ENCODE peak calls at places on chromosome 21, in four cellular contexts. X, S, Q and J are unnamed samples.

GRCh38 chr21:14901482-14901958 is 163.3 kb downstream of the NRIP1 start:
- DNase-seq in Q (no peak), X (no peak), S (no peak), J (no peak)

GRCh38 chr21:46188226-46189212 is 4.3 kb upstream of the SPATC1L start:
- DNase-seq in S (peak; percentile 92), X (peak; percentile 55), Q (no peak), J (no peak)

GRCh38 chr21:27365394-27365793 is 398.5 kb upstream of the ADAMTS5 start:
- DNase-seq in X (no peak), S (no peak), Q (no peak), J (no peak)

GRCh38 chr21:44874240-44874496 is 678 bp upstream of the PTTG1IP start:
- DNase-seq in Q (no peak), X (no peak), S (no peak), J (no peak)

GRCh38 chr21:46118305-46118870 is 20.5 kb downstream of the COL6A2 start:
- DNase-seq in X (no peak), Q (no peak), S (no peak), J (peak; percentile 5)

GRCh38 chr21:33069994-33070811 is at the start of gene OLIG1:
- DNase-seq in Q (no peak), X (no peak), S (no peak), J (peak; percentile 82)

GRCh38 chr21:21268061-21268471 is 269.9 kb downstream of the NCAM2 start:
- DNase-seq in S (no peak), X (no peak), Q (no peak), J (no peak)

GRCh38 chr21:39908265-39908923 is 41.2 kb downstream of the PCP4 start:
- DNase-seq in S (peak; percentile 16), X (no peak), Q (no peak), J (peak; percentile 36)

GRCh38 chr21:46554431-46555224 is 50.3 kb downstream of the S100B start:
- DNase-seq in Q (no peak), X (no peak), S (no peak), J (no peak)

GRCh38 chr21:17396948-17397347 is 115.9 kb upstream of the CXADR start:
- DNase-seq in X (no peak), Q (no peak), S (no peak), J (no peak)

GRCh38 chr21:46155514-46156377 is at the start of gene FTCD:
- DNase-seq in S (no peak), X (peak; percentile 72), Q (no peak), J (no peak)

GRCh38 chr21:46425566-46425965 is 33.1 kb upstream of the DIP2A start:
- DNase-seq in Q (no peak), S (no peak), X (no peak), J (no peak)

GRCh38 chr21:20452935-20453334 is 545.3 kb upstream of the NCAM2 start:
- DNase-seq in S (no peak), X (no peak), Q (no peak), J (no peak)

GRCh38 chr21:46220275-46220810 is 8.2 kb downstream of the LSS start:
- DNase-seq in S (no peak), X (no peak), Q (no peak), J (no peak)

GRCh38 chr21:17796037-17796403 is 23.1 kb downstream of the C21orf91 start:
- DNase-seq in S (no peak), Q (no peak), X (peak; percentile 25), J (no peak)

GRCh38 chr21:39484711-39485264 is 33.0 kb downstream of the SH3BGR start:
- DNase-seq in X (no peak), Q (no peak), S (no peak), J (no peak)

GRCh38 chr21:23811802-23812201 is 1795.5 kb downstream of the MRPL39 start:
- DNase-seq in Q (no peak), X (no peak), S (no peak), J (no peak)

GRCh38 chr21:32624726-32625125 is 12.5 kb upstream of the CFAP298 start:
- DNase-seq in X (no peak), S (peak; percentile 61), Q (no peak), J (no peak)

GRCh38 chr21:45507888-45508508 is 34.2 kb downstream of the SLC19A1 start:
- DNase-seq in Q (no peak), X (no peak), S (no peak), J (no peak)

GRCh38 chr21:42844411-42845113 is 34.8 kb downstream of the WDR4 start:
- DNase-seq in S (no peak), Q (no peak), X (no peak), J (peak; percentile 9)

GRCh38 chr21:44539031-44539430 is 964 bp downstream of the KRTAP10-1 start:
- DNase-seq in Q (no peak), S (no peak), X (no peak), J (no peak)

GRCh38 chr21:38438476-38438893 is 59.8 kb downstream of the ERG start:
- DNase-seq in S (no peak), X (no peak), Q (no peak), J (no peak)

GRCh38 chr21:35540950-35541632 is 492.0 kb upstream of the RUNX1 start:
- DNase-seq in X (no peak), S (no peak), Q (no peak), J (no peak)

GRCh38 chr21:46634966-46635323 is 529 bp upstream of the PRMT2 start:
- DNase-seq in S (peak; percentile 90), X (peak; percentile 70), Q (peak; percentile 16), J (peak; percentile 61)

GRCh38 chr21:44421901-44422840 is 33.1 kb upstream of the LRRC3 start:
- DNase-seq in Q (no peak), X (no peak), S (no peak), J (no peak)

GRCh38 chr21:20639026-20639425 is 359.2 kb upstream of the NCAM2 start:
- DNase-seq in S (no peak), Q (no peak), X (no peak), J (no peak)

GRCh38 chr21:45306832-45307571 is 19.3 kb upstream of the POFUT2 start:
- DNase-seq in Q (no peak), X (peak; percentile 75), S (peak; percentile 59), J (peak; percentile 9)

GRCh38 chr21:39009587-39010225 is 173.5 kb downstream of the PSMG1 start:
- DNase-seq in S (no peak), Q (no peak), X (no peak), J (no peak)

DNA sequence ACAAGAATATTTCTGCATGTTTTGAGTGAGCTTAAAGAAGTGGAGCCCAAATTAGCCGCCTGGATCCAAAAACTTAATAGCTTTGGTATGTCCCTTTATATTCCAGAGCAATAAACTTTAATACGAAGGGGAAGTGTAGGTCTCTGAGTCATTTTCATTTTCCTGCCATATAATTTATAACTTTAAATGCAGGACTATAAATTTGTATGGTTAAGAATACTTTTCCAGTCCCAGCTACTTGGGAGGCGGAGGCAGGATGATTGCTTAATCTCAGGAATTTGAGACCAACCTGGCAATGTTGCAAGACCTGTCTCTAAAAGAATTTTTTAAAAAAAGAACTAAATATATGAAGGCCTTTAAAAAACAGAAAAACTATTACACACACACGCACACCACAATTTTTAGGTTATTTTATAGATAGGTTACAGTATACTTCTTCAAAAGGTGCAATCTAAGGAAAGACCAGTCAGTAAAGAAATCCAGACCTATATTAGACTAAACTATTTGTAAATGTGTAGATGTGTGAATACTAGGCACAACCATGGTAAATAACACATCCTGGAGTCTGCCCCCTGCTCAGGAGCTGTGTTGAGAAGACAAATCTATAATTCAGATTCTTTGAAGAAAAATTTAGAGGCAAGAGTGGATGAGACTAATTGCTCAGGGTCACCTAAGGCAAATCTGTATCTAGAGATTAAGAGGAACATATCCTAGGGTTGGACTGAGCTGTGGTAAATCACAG is 80.3 kb downstream of the TTC3 start:
- DNase-seq in Q (no peak), X (peak; percentile 36), S (no peak), J (no peak)
- TF ChIP-seq NR2C2 in Q (no peak), X (no peak), S (no peak), J (no peak)

DNA sequence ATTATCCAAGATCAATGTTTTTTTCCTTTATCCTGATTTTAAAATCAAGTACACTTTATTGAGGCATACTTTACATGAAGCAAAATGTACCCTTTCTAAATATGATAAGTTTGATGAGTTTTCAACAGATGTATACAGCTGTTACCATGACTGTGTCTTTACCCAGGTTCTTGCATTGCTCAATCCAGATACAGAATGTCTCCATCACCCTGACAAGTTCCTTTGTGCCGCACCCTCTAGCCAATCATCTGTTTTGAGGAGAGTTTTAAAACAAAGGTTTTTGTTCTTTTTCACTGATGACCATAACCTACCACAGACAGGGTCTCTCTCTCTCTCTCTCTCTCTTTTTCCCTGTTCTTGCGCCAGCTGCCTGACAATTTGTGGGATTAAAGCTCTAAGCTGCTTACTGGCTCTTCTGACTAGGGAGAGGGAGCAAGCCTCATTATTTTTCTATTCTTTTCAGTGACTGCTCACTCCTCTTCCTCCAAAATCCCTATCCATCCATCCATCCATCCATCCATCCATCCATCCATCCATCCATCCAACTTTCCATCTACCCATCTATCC is 1.2 kb upstream of the KCNE1 start:
- DNase-seq in X (no peak), S (no peak), Q (no peak), J (no peak)
- TF ChIP-seq NR2C2 in X (no peak), S (no peak), Q (no peak), J (no peak)

GRCh38 chr21:41280115-41280919 is 36.3 kb upstream of the FAM3B start:
- DNase-seq in S (no peak), X (no peak), Q (no peak), J (no peak)
- TF ChIP-seq NR2C2 in S (no peak), X (no peak), Q (no peak), J (no peak)

GRCh38 chr21:29372063-29372802 is 73.5 kb downstream of the BACH1 start:
- DNase-seq in Q (peak; percentile 59), S (peak; percentile 91), X (peak; percentile 78), J (peak; percentile 24)
- TF ChIP-seq NR2C2 in Q (no peak), S (no peak), X (no peak), J (no peak)